ENCODE peak calls at places on chromosome 14, in eight cellular contexts. One of them, this sample, is unnamed.
A peak's percentile ranks its signal among the peaks of the same experiment; 100 is the strongest.

GRCh38 chr14:94748667-94749347 is 21.1 kb downstream of the GSC start:
- DNase-seq in body of pancreas: peak; percentile 69
- DNase-seq in foreskin fibroblast: no peak
- DNase-seq in NCI-H187 treated with DMSO at 0.1 percent for 48 hours: no peak
- DNase-seq in stimulated activated naive CD4-positive, alpha-beta T cell: no peak
- DNase-seq in aorta: no peak
- DNase-seq in lower lobe of right lung: no peak
- DNase-seq in GM06990: no peak
- DNase-seq in this sample: no peak

GRCh38 chr14:33435911-33436310 is 497.2 kb downstream of the NPAS3 start:
- DNase-seq in body of pancreas: no peak
- DNase-seq in foreskin fibroblast: no peak
- DNase-seq in NCI-H187 treated with DMSO at 0.1 percent for 48 hours: no peak
- DNase-seq in stimulated activated naive CD4-positive, alpha-beta T cell: no peak
- DNase-seq in aorta: no peak
- DNase-seq in lower lobe of right lung: no peak
- DNase-seq in GM06990: no peak
- DNase-seq in this sample: no peak

GRCh38 chr14:31362746-31363145 is 57.6 kb downstream of the HEATR5A start:
- DNase-seq in body of pancreas: no peak
- DNase-seq in foreskin fibroblast: no peak
- DNase-seq in NCI-H187 treated with DMSO at 0.1 percent for 48 hours: no peak
- DNase-seq in stimulated activated naive CD4-positive, alpha-beta T cell: no peak
- DNase-seq in aorta: no peak
- DNase-seq in lower lobe of right lung: no peak
- DNase-seq in GM06990: no peak
- DNase-seq in this sample: no peak

GRCh38 chr14:100786131-100786530 is 39.8 kb upstream of the MEG3 start:
- DNase-seq in body of pancreas: no peak
- DNase-seq in foreskin fibroblast: no peak
- DNase-seq in NCI-H187 treated with DMSO at 0.1 percent for 48 hours: no peak
- DNase-seq in stimulated activated naive CD4-positive, alpha-beta T cell: no peak
- DNase-seq in aorta: no peak
- DNase-seq in lower lobe of right lung: no peak
- DNase-seq in GM06990: no peak
- DNase-seq in this sample: no peak

GRCh38 chr14:74875941-74876913 is at the start of gene PROX2:
- DNase-seq in body of pancreas: no peak
- DNase-seq in foreskin fibroblast: no peak
- DNase-seq in NCI-H187 treated with DMSO at 0.1 percent for 48 hours: no peak
- DNase-seq in stimulated activated naive CD4-positive, alpha-beta T cell: no peak
- DNase-seq in aorta: no peak
- DNase-seq in lower lobe of right lung: no peak
- DNase-seq in GM06990: peak; percentile 47
- DNase-seq in this sample: no peak

GRCh38 chr14:29853272-29853671 is 74.4 kb downstream of the PRKD1 start:
- DNase-seq in body of pancreas: no peak
- DNase-seq in foreskin fibroblast: no peak
- DNase-seq in NCI-H187 treated with DMSO at 0.1 percent for 48 hours: no peak
- DNase-seq in stimulated activated naive CD4-positive, alpha-beta T cell: no peak
- DNase-seq in aorta: no peak
- DNase-seq in lower lobe of right lung: no peak
- DNase-seq in GM06990: no peak
- DNase-seq in this sample: no peak

GRCh38 chr14:64123241-64123956 is 170.8 kb downstream of the ESR2 start:
- DNase-seq in body of pancreas: peak; percentile 55
- DNase-seq in foreskin fibroblast: no peak
- DNase-seq in NCI-H187 treated with DMSO at 0.1 percent for 48 hours: no peak
- DNase-seq in stimulated activated naive CD4-positive, alpha-beta T cell: no peak
- DNase-seq in aorta: no peak
- DNase-seq in lower lobe of right lung: no peak
- DNase-seq in GM06990: no peak
- DNase-seq in this sample: no peak

GRCh38 chr14:58048219-58048618 is 103.8 kb downstream of the ARMH4 start:
- DNase-seq in body of pancreas: no peak
- DNase-seq in foreskin fibroblast: no peak
- DNase-seq in NCI-H187 treated with DMSO at 0.1 percent for 48 hours: no peak
- DNase-seq in stimulated activated naive CD4-positive, alpha-beta T cell: no peak
- DNase-seq in aorta: no peak
- DNase-seq in lower lobe of right lung: no peak
- DNase-seq in GM06990: no peak
- DNase-seq in this sample: no peak

GRCh38 chr14:96748371-96748770 is 48.8 kb upstream of the VRK1 start:
- DNase-seq in body of pancreas: no peak
- DNase-seq in foreskin fibroblast: no peak
- DNase-seq in NCI-H187 treated with DMSO at 0.1 percent for 48 hours: peak; percentile 19
- DNase-seq in stimulated activated naive CD4-positive, alpha-beta T cell: no peak
- DNase-seq in aorta: no peak
- DNase-seq in lower lobe of right lung: no peak
- DNase-seq in GM06990: no peak
- DNase-seq in this sample: no peak

GRCh38 chr14:85566603-85567002 is 36.7 kb downstream of the FLRT2 start:
- DNase-seq in body of pancreas: no peak
- DNase-seq in foreskin fibroblast: peak; percentile 62
- DNase-seq in NCI-H187 treated with DMSO at 0.1 percent for 48 hours: no peak
- DNase-seq in stimulated activated naive CD4-positive, alpha-beta T cell: no peak
- DNase-seq in aorta: no peak
- DNase-seq in lower lobe of right lung: no peak
- DNase-seq in GM06990: no peak
- DNase-seq in this sample: no peak

GRCh38 chr14:54048311-54048710 is 91.7 kb upstream of the BMP4 start:
- DNase-seq in body of pancreas: no peak
- DNase-seq in foreskin fibroblast: no peak
- DNase-seq in NCI-H187 treated with DMSO at 0.1 percent for 48 hours: no peak
- DNase-seq in stimulated activated naive CD4-positive, alpha-beta T cell: no peak
- DNase-seq in aorta: no peak
- DNase-seq in lower lobe of right lung: peak; percentile 43
- DNase-seq in GM06990: no peak
- DNase-seq in this sample: no peak

GRCh38 chr14:20556500-20557211 is 4.2 kb downstream of the RNASE9 start:
- DNase-seq in body of pancreas: no peak
- DNase-seq in foreskin fibroblast: no peak
- DNase-seq in NCI-H187 treated with DMSO at 0.1 percent for 48 hours: no peak
- DNase-seq in stimulated activated naive CD4-positive, alpha-beta T cell: no peak
- DNase-seq in aorta: no peak
- DNase-seq in lower lobe of right lung: no peak
- DNase-seq in GM06990: no peak
- DNase-seq in this sample: no peak

GRCh38 chr14:59026086-59026485 is 162.4 kb upstream of the DAAM1 start:
- DNase-seq in body of pancreas: no peak
- DNase-seq in foreskin fibroblast: peak; percentile 12
- DNase-seq in NCI-H187 treated with DMSO at 0.1 percent for 48 hours: no peak
- DNase-seq in stimulated activated naive CD4-positive, alpha-beta T cell: no peak
- DNase-seq in aorta: no peak
- DNase-seq in lower lobe of right lung: no peak
- DNase-seq in GM06990: no peak
- DNase-seq in this sample: no peak

GRCh38 chr14:50497351-50497750 is 35.0 kb downstream of the MAP4K5 start:
- DNase-seq in body of pancreas: no peak
- DNase-seq in foreskin fibroblast: no peak
- DNase-seq in NCI-H187 treated with DMSO at 0.1 percent for 48 hours: no peak
- DNase-seq in stimulated activated naive CD4-positive, alpha-beta T cell: no peak
- DNase-seq in aorta: no peak
- DNase-seq in lower lobe of right lung: no peak
- DNase-seq in GM06990: no peak
- DNase-seq in this sample: no peak

GRCh38 chr14:103529383-103530365 is 678 bp downstream of the TRMT61A start:
- DNase-seq in body of pancreas: no peak
- DNase-seq in foreskin fibroblast: no peak
- DNase-seq in NCI-H187 treated with DMSO at 0.1 percent for 48 hours: no peak
- DNase-seq in stimulated activated naive CD4-positive, alpha-beta T cell: no peak
- DNase-seq in aorta: peak; percentile 53
- DNase-seq in lower lobe of right lung: no peak
- DNase-seq in GM06990: no peak
- DNase-seq in this sample: no peak

GRCh38 chr14:50805396-50805795 is 25.6 kb downstream of the NIN start:
- DNase-seq in body of pancreas: no peak
- DNase-seq in foreskin fibroblast: no peak
- DNase-seq in NCI-H187 treated with DMSO at 0.1 percent for 48 hours: no peak
- DNase-seq in stimulated activated naive CD4-positive, alpha-beta T cell: no peak
- DNase-seq in aorta: no peak
- DNase-seq in lower lobe of right lung: no peak
- DNase-seq in GM06990: no peak
- DNase-seq in this sample: no peak

GRCh38 chr14:90416649-90417237 is 19.9 kb downstream of the CALM1 start:
- DNase-seq in body of pancreas: no peak
- DNase-seq in foreskin fibroblast: no peak
- DNase-seq in NCI-H187 treated with DMSO at 0.1 percent for 48 hours: no peak
- DNase-seq in stimulated activated naive CD4-positive, alpha-beta T cell: no peak
- DNase-seq in aorta: no peak
- DNase-seq in lower lobe of right lung: no peak
- DNase-seq in GM06990: no peak
- DNase-seq in this sample: no peak

GRCh38 chr14:95946867-95947266 is 70.2 kb downstream of the TUNAR start:
- DNase-seq in body of pancreas: no peak
- DNase-seq in foreskin fibroblast: no peak
- DNase-seq in NCI-H187 treated with DMSO at 0.1 percent for 48 hours: no peak
- DNase-seq in stimulated activated naive CD4-positive, alpha-beta T cell: no peak
- DNase-seq in aorta: no peak
- DNase-seq in lower lobe of right lung: no peak
- DNase-seq in GM06990: no peak
- DNase-seq in this sample: no peak

GRCh38 chr14:91879196-91879595 is 11.9 kb upstream of the TC2N start:
- DNase-seq in body of pancreas: no peak
- DNase-seq in foreskin fibroblast: no peak
- DNase-seq in NCI-H187 treated with DMSO at 0.1 percent for 48 hours: no peak
- DNase-seq in stimulated activated naive CD4-positive, alpha-beta T cell: no peak
- DNase-seq in aorta: no peak
- DNase-seq in lower lobe of right lung: no peak
- DNase-seq in GM06990: no peak
- DNase-seq in this sample: no peak

GRCh38 chr14:104314251-104314941 is 176.0 kb downstream of the KIF26A start:
- DNase-seq in body of pancreas: peak; percentile 4
- DNase-seq in foreskin fibroblast: no peak
- DNase-seq in NCI-H187 treated with DMSO at 0.1 percent for 48 hours: no peak
- DNase-seq in stimulated activated naive CD4-positive, alpha-beta T cell: no peak
- DNase-seq in aorta: peak; percentile 36
- DNase-seq in lower lobe of right lung: peak; percentile 36
- DNase-seq in GM06990: no peak
- DNase-seq in this sample: no peak

GRCh38 chr14:69363055-69363454 is 35.0 kb downstream of the ERH start:
- DNase-seq in body of pancreas: peak; percentile 31
- DNase-seq in foreskin fibroblast: peak; percentile 59
- DNase-seq in NCI-H187 treated with DMSO at 0.1 percent for 48 hours: no peak
- DNase-seq in stimulated activated naive CD4-positive, alpha-beta T cell: no peak
- DNase-seq in aorta: no peak
- DNase-seq in lower lobe of right lung: no peak
- DNase-seq in GM06990: no peak
- DNase-seq in this sample: no peak

GRCh38 chr14:66495214-66496098 is 9.3 kb downstream of the CCDC196 start:
- DNase-seq in body of pancreas: peak; percentile 66
- DNase-seq in foreskin fibroblast: peak; percentile 51
- DNase-seq in NCI-H187 treated with DMSO at 0.1 percent for 48 hours: peak; percentile 68
- DNase-seq in stimulated activated naive CD4-positive, alpha-beta T cell: no peak
- DNase-seq in aorta: peak; percentile 40
- DNase-seq in lower lobe of right lung: no peak
- DNase-seq in GM06990: peak; percentile 15
- DNase-seq in this sample: no peak

GRCh38 chr14:88872976-88873375 is 48.5 kb downstream of the TTC8 start:
- DNase-seq in body of pancreas: no peak
- DNase-seq in foreskin fibroblast: no peak
- DNase-seq in NCI-H187 treated with DMSO at 0.1 percent for 48 hours: no peak
- DNase-seq in stimulated activated naive CD4-positive, alpha-beta T cell: no peak
- DNase-seq in aorta: no peak
- DNase-seq in lower lobe of right lung: no peak
- DNase-seq in GM06990: no peak
- DNase-seq in this sample: no peak

GRCh38 chr14:36647827-36648753 is 13.6 kb upstream of the PAX9 start:
- DNase-seq in body of pancreas: peak; percentile 45
- DNase-seq in foreskin fibroblast: no peak
- DNase-seq in NCI-H187 treated with DMSO at 0.1 percent for 48 hours: peak; percentile 55
- DNase-seq in stimulated activated naive CD4-positive, alpha-beta T cell: no peak
- DNase-seq in aorta: no peak
- DNase-seq in lower lobe of right lung: no peak
- DNase-seq in GM06990: no peak
- DNase-seq in this sample: peak; percentile 67

GRCh38 chr14:75452900-75453816 is 25.3 kb downstream of the JDP2 start:
- DNase-seq in body of pancreas: peak; percentile 52
- DNase-seq in foreskin fibroblast: peak; percentile 85
- DNase-seq in NCI-H187 treated with DMSO at 0.1 percent for 48 hours: no peak
- DNase-seq in stimulated activated naive CD4-positive, alpha-beta T cell: no peak
- DNase-seq in aorta: peak; percentile 84
- DNase-seq in lower lobe of right lung: peak; percentile 71
- DNase-seq in GM06990: no peak
- DNase-seq in this sample: peak; percentile 77

GRCh38 chr14:99508896-99509629 is 27.9 kb downstream of the CCNK start:
- DNase-seq in body of pancreas: peak; percentile 89
- DNase-seq in foreskin fibroblast: no peak
- DNase-seq in NCI-H187 treated with DMSO at 0.1 percent for 48 hours: no peak
- DNase-seq in stimulated activated naive CD4-positive, alpha-beta T cell: no peak
- DNase-seq in aorta: no peak
- DNase-seq in lower lobe of right lung: no peak
- DNase-seq in GM06990: no peak
- DNase-seq in this sample: no peak

GRCh38 chr14:21106506-21107359 is 5.9 kb downstream of the TMEM253 start:
- DNase-seq in body of pancreas: peak; percentile 93
- DNase-seq in foreskin fibroblast: peak; percentile 64
- DNase-seq in NCI-H187 treated with DMSO at 0.1 percent for 48 hours: peak; percentile 35
- DNase-seq in stimulated activated naive CD4-positive, alpha-beta T cell: peak; percentile 61
- DNase-seq in aorta: peak; percentile 88
- DNase-seq in lower lobe of right lung: peak; percentile 84
- DNase-seq in GM06990: no peak
- DNase-seq in this sample: peak; percentile 91

GRCh38 chr14:53999061-53999488 is 42.5 kb upstream of the BMP4 start:
- DNase-seq in body of pancreas: no peak
- DNase-seq in foreskin fibroblast: peak; percentile 34
- DNase-seq in NCI-H187 treated with DMSO at 0.1 percent for 48 hours: no peak
- DNase-seq in stimulated activated naive CD4-positive, alpha-beta T cell: no peak
- DNase-seq in aorta: no peak
- DNase-seq in lower lobe of right lung: peak; percentile 66
- DNase-seq in GM06990: no peak
- DNase-seq in this sample: peak; percentile 72

GRCh38 chr14:102827716-102828115 is 50.5 kb downstream of the TRAF3 start:
- DNase-seq in body of pancreas: peak; percentile 25
- DNase-seq in foreskin fibroblast: no peak
- DNase-seq in NCI-H187 treated with DMSO at 0.1 percent for 48 hours: no peak
- DNase-seq in stimulated activated naive CD4-positive, alpha-beta T cell: no peak
- DNase-seq in aorta: no peak
- DNase-seq in lower lobe of right lung: no peak
- DNase-seq in GM06990: no peak
- DNase-seq in this sample: no peak

GRCh38 chr14:64671591-64671990 is 32.6 kb upstream of the PLEKHG3 start:
- DNase-seq in body of pancreas: no peak
- DNase-seq in foreskin fibroblast: peak; percentile 49
- DNase-seq in NCI-H187 treated with DMSO at 0.1 percent for 48 hours: peak; percentile 36
- DNase-seq in stimulated activated naive CD4-positive, alpha-beta T cell: no peak
- DNase-seq in aorta: no peak
- DNase-seq in lower lobe of right lung: no peak
- DNase-seq in GM06990: no peak
- DNase-seq in this sample: no peak

GRCh38 chr14:99603471-99603933 is 505 bp downstream of the CCDC85C start:
- DNase-seq in body of pancreas: peak; percentile 61
- DNase-seq in foreskin fibroblast: no peak
- DNase-seq in NCI-H187 treated with DMSO at 0.1 percent for 48 hours: no peak
- DNase-seq in stimulated activated naive CD4-positive, alpha-beta T cell: peak; percentile 30
- DNase-seq in aorta: no peak
- DNase-seq in lower lobe of right lung: no peak
- DNase-seq in GM06990: peak; percentile 48
- DNase-seq in this sample: peak; percentile 75

GRCh38 chr14:62657376-62657775 is 387.9 kb downstream of the KCNH5 start:
- DNase-seq in body of pancreas: no peak
- DNase-seq in foreskin fibroblast: no peak
- DNase-seq in NCI-H187 treated with DMSO at 0.1 percent for 48 hours: no peak
- DNase-seq in stimulated activated naive CD4-positive, alpha-beta T cell: no peak
- DNase-seq in aorta: no peak
- DNase-seq in lower lobe of right lung: no peak
- DNase-seq in GM06990: no peak
- DNase-seq in this sample: no peak

GRCh38 chr14:85090681-85091080 is 439.3 kb upstream of the FLRT2 start:
- DNase-seq in body of pancreas: no peak
- DNase-seq in foreskin fibroblast: no peak
- DNase-seq in NCI-H187 treated with DMSO at 0.1 percent for 48 hours: no peak
- DNase-seq in stimulated activated naive CD4-positive, alpha-beta T cell: no peak
- DNase-seq in aorta: no peak
- DNase-seq in lower lobe of right lung: no peak
- DNase-seq in GM06990: no peak
- DNase-seq in this sample: no peak

GRCh38 chr14:89165189-89165809 is 251.7 kb downstream of the FOXN3 start:
- DNase-seq in body of pancreas: no peak
- DNase-seq in foreskin fibroblast: no peak
- DNase-seq in NCI-H187 treated with DMSO at 0.1 percent for 48 hours: no peak
- DNase-seq in stimulated activated naive CD4-positive, alpha-beta T cell: no peak
- DNase-seq in aorta: no peak
- DNase-seq in lower lobe of right lung: no peak
- DNase-seq in GM06990: peak; percentile 59
- DNase-seq in this sample: no peak